ENCODE peak calls at places on chromosomes 1 and 21, in nine cellular contexts. D is suprapubic skin, L is pancreas, J is transverse colon, C is astrocyte of the cerebellum, G is adrenal gland, S is SK-N-SH, H is cardiac fibroblast, E is stomach. X is an unnamed sample.

GRCh38 chr1:182690886-182691443 is 6.6 kb upstream of the RGS8 start:
- DNase-seq in D (no peak), L (no peak), J (no peak), C (no peak), G (no peak), S (no peak), H (no peak), E (no peak), X (no peak)

GRCh38 chr1:54190526-54190925 is 9.3 kb downstream of the CYB5RL start:
- DNase-seq in D (no peak), L (no peak), J (no peak), C (no peak), G (peak), S (no peak), H (no peak), E (no peak), X (no peak)

GRCh38 chr1:178543291-178543609 is 30.3 kb downstream of the TEX35 start:
- DNase-seq in D (no peak), L (no peak), J (no peak), C (no peak), G (no peak), S (no peak), H (no peak), E (no peak), X (no peak)

GRCh38 chr21:37435719-37436118 is 69.1 kb downstream of the DYRK1A start:
- DNase-seq in D (no peak), L (no peak), J (no peak), C (no peak), G (no peak), S (no peak), H (no peak), E (no peak), X (peak)

GRCh38 chr1:204255966-204256365 is 42.2 kb upstream of the GOLT1A start:
- DNase-seq in D (no peak), L (no peak), J (no peak), C (no peak), G (no peak), S (no peak), H (peak), E (no peak), X (peak)

GRCh38 chr1:67735806-67736627 is 51.0 kb downstream of the GADD45A start:
- DNase-seq in D (peak), L (peak), J (peak), C (peak), G (peak), S (peak), H (peak), E (peak), X (peak)

GRCh38 chr1:98940680-98941079 is 64.0 kb downstream of the PLPPR5 start:
- DNase-seq in D (no peak), L (no peak), J (no peak), C (no peak), G (no peak), S (no peak), H (peak), E (no peak), X (peak)

GRCh38 chr1:77832889-77833288 is 53.4 kb downstream of the MIGA1 start:
- DNase-seq in D (no peak), L (no peak), J (no peak), C (peak), G (no peak), S (no peak), H (peak), E (no peak), X (peak)

GRCh38 chr1:37931148-37931492 is 15.7 kb downstream of the INPP5B start:
- DNase-seq in D (no peak), L (no peak), J (peak), C (no peak), G (no peak), S (no peak), H (no peak), E (no peak), X (no peak)

GRCh38 chr1:78825561-78825960 is 175.9 kb downstream of the IFI44 start:
- DNase-seq in D (no peak), L (no peak), J (no peak), C (no peak), G (no peak), S (no peak), H (peak), E (no peak), X (peak)

GRCh38 chr1:29240400-29240837 is 4.1 kb downstream of the PTPRU start:
- DNase-seq in D (no peak), L (no peak), J (no peak), C (no peak), G (no peak), S (peak), H (no peak), E (no peak), X (no peak)

GRCh38 chr1:29239142-29239541 is 2.8 kb downstream of the PTPRU start:
- DNase-seq in D (no peak), L (no peak), J (no peak), C (no peak), G (no peak), S (peak), H (peak), E (no peak), X (no peak)

GRCh38 chr1:29236993-29237905 is 927 bp downstream of the PTPRU start:
- DNase-seq in D (peak), L (peak), J (peak), C (no peak), G (peak), S (peak), H (peak), E (peak), X (no peak)

GRCh38 chr1:29237906-29238600 is 1.7 kb downstream of the PTPRU start:
- DNase-seq in D (peak), L (peak), J (peak), C (no peak), G (peak), S (peak), H (peak), E (peak), X (no peak)

GRCh38 chr1:29238601-29238964 is 2.3 kb downstream of the PTPRU start:
- DNase-seq in D (no peak), L (no peak), J (no peak), C (no peak), G (no peak), S (no peak), H (no peak), E (no peak), X (no peak)
- TF ChIP-seq CTCF in D (no peak), L (no peak), J (no peak), C (peak), G (no peak), S (no peak), H (peak), E (no peak), X (no peak)

GRCh38 chr1:20370628-20371200 is 80.0 kb downstream of the VWA5B1 start:
- DNase-seq in D (no peak), L (no peak), J (no peak), C (no peak), G (peak), S (peak), H (no peak), E (no peak), X (peak)
- H3K4me3 ChIP-seq in D (no peak), L (no peak), J (no peak), C (no peak), G (no peak), S (no peak), H (no peak), E (no peak), X (no peak)

GRCh38 chr1:222385973-222386372 is 161.9 kb downstream of the HHIPL2 start:
- DNase-seq in D (no peak), L (no peak), J (no peak), C (no peak), G (no peak), S (no peak), H (no peak), E (no peak), X (no peak)

GRCh38 chr1:222384536-222384935 is 163.4 kb downstream of the HHIPL2 start:
- DNase-seq in D (no peak), L (no peak), J (no peak), C (no peak), G (no peak), S (no peak), H (no peak), E (no peak), X (no peak)

GRCh38 chr1:222385262-222385661 is 162.6 kb downstream of the HHIPL2 start:
- DNase-seq in D (no peak), L (no peak), J (no peak), C (no peak), G (no peak), S (no peak), H (no peak), E (no peak), X (no peak)

GRCh38 chr1:222390181-222390580 is 157.7 kb downstream of the HHIPL2 start:
- DNase-seq in D (no peak), L (no peak), J (no peak), C (peak), G (no peak), S (no peak), H (no peak), E (no peak), X (peak)

GRCh38 chr1:222387020-222387816 is 160.7 kb downstream of the HHIPL2 start:
- DNase-seq in D (no peak), L (no peak), J (no peak), C (no peak), G (no peak), S (peak), H (no peak), E (no peak), X (no peak)
- TF ChIP-seq CTCF in D (no peak), L (no peak), J (no peak), C (peak), G (no peak), S (peak), H (peak), E (no peak), X (peak)

GRCh38 chr1:65147424-65148177 is 402 bp upstream of the AK4 start:
- DNase-seq in D (peak), L (peak), J (peak), C (no peak), G (peak), S (peak), H (peak), E (peak), X (peak)
- H3K4me3 ChIP-seq in D (peak), L (peak), J (peak), C (peak), G (peak), S (peak), H (peak), E (peak), X (peak)

DNA sequence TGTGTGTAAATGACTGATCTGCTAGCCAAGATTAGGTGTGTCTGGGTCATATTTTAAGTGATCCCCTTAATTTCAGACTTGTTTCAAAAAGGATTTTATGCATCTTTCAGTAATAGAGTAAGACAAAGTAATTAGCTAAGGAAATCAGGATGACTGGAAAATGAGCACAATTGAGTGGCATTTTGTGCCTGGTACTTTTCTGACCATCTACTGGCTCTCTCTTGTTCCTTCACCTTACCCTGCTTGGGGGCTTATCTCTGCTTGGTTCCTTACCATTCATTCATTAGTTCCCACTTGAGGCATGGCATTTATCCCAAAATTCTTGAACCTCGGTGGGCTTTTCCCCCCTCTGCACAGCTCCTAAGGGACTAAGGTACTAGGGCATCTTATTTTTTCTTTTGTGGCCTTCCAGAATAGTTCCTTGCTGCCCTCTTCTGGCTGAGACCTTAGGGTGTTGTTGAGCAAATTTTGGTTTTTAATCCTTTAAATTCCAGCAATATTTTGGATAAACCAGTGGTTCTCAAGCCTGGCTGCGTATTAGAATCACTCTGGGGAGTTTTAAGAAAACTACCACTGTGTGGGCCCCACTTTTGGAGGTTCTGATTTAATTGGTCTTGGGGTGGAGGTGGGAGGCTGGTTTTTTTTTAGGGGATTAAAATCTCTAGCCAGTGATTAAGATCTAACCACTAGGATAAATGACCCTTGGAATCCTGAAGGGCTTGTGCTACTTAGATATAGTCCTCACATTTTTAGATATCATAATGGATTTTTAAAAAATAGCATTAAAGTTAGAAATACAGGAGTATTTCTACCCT is 50.8 kb downstream of the HS2ST1 start:
- DNase-seq in D (no peak), L (no peak), J (no peak), C (peak), G (no peak), S (peak), H (peak), E (no peak), X (peak)
- TF ChIP-seq CTCF in D (no peak), L (peak), J (peak), C (peak), G (peak), S (peak), H (peak), E (peak), X (peak)

GRCh38 chr1:95232646-95233320 is 1.2 kb upstream of the RWDD3 start:
- DNase-seq in D (no peak), L (peak), J (no peak), C (no peak), G (no peak), S (no peak), H (peak), E (no peak), X (peak)

GRCh38 chr1:95233321-95233736 is 681 bp upstream of the RWDD3 start:
- DNase-seq in D (no peak), L (peak), J (peak), C (no peak), G (peak), S (peak), H (peak), E (peak), X (peak)

GRCh38 chr1:95230768-95231191 is 3.2 kb upstream of the RWDD3 start:
- DNase-seq in D (no peak), L (peak), J (no peak), C (no peak), G (no peak), S (no peak), H (peak), E (peak), X (no peak)

GRCh38 chr1:95236784-95237575 is 3.0 kb downstream of the RWDD3 start:
- DNase-seq in D (no peak), L (no peak), J (no peak), C (no peak), G (no peak), S (no peak), H (peak), E (no peak), X (no peak)

GRCh38 chr1:95233737-95234493 is at the start of gene RWDD3:
- DNase-seq in D (peak), L (peak), J (peak), C (peak), G (peak), S (peak), H (peak), E (peak), X (peak)
- H3K4me3 ChIP-seq in D (peak), L (peak), J (peak), C (peak), G (peak), S (peak), H (peak), E (peak), X (peak)

GRCh38 chr1:33875857-33876256 is 12.0 kb downstream of the HMGB4 start:
- DNase-seq in D (no peak), L (no peak), J (no peak), C (no peak), G (no peak), S (no peak), H (no peak), E (no peak), X (no peak)
- TF ChIP-seq CTCF in D (no peak), L (no peak), J (no peak), C (peak), G (peak), S (no peak), H (no peak), E (no peak), X (peak)

DNA sequence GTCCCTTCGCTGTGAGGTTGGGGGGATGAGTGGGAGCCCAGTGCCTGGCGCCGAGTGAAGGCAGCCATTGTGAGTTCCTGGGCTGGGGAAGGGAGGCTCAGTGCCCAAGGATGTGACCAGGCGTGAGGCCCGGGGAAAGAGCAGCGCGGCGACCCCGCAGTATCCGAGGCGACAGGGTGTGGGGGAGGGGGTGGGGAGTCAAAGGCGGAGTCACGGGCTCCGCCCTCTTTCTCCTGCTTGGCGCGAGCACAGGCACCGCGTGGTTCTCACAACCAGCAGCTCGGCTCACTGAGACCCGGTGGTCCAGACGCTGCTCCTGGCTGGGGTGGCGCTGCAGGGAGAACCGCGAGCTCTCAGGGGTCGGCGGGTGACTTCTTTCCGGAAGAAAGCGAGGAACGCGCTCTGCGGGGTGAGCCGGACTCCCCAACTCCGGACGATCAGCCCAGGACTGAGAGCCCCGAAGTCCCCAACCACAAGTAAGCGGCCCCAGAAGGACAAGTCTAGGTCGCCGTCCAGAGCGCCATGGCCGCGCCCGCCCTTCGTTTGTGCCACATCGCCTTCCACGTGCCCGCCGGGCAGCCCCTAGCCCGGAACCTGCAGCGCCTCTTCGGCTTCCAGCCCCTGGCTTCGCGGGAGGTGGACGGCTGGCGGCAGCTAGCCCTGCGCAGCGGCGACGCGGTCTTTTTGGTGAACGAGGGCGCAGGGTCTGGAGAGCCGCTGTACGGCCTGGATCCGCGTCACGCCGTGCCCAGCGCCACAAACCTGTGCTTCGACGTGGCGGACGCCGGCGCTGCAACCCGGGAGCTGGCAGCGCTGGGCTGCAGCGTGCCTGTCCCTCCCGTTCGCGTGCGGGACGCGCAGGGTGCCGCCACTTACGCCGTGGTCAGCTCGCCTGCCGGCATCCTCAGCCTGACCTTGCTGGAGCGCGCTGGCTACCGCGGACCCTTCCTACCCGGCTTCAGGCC is at the start of gene HPDL:
- DNase-seq in D (peak), L (peak), J (peak), C (no peak), G (peak), S (peak), H (peak), E (peak), X (peak)
- H3K4me3 ChIP-seq in D (peak), L (peak), J (peak), C (peak), G (peak), S (no peak), H (peak), E (peak), X (peak)

X was measured in fibroblast of mammary gland.